ENCODE peak calls at places on chromosome 10, in five cellular contexts. T, N, G, V and E are unnamed samples.

GRCh38 chr10:63375458-63375857 is 90.3 kb downstream of the JMJD1C start:
- DNase-seq in T (no peak), N (no peak), G (no peak), V (no peak), E (no peak)

GRCh38 chr10:132599712-132600111 is 62.1 kb downstream of the INPP5A start:
- DNase-seq in T (no peak), N (no peak), G (no peak), V (no peak), E (no peak)

GRCh38 chr10:128549192-128549591 is 423.0 kb upstream of the MKI67 start:
- DNase-seq in T (no peak), N (no peak), G (no peak), V (no peak), E (no peak)

GRCh38 chr10:99520040-99520803 is 12.5 kb upstream of the NKX2-3 start:
- DNase-seq in T (no peak), N (no peak), G (no peak), V (no peak), E (no peak)

GRCh38 chr10:76393875-76394706 is 962.7 kb downstream of the LRMDA start:
- DNase-seq in T (no peak), N (peak; percentile 38), G (peak; percentile 24), V (no peak), E (no peak)

GRCh38 chr10:89278034-89278535 is 23.8 kb upstream of the IFIT2 start:
- DNase-seq in T (peak; percentile 84), N (peak; percentile 98), G (peak; percentile 88), V (no peak), E (no peak)

GRCh38 chr10:117627561-117627960 is 85.0 kb downstream of the EMX2 start:
- DNase-seq in T (no peak), N (no peak), G (no peak), V (no peak), E (no peak)

GRCh38 chr10:103241262-103242011 is 4.2 kb upstream of the RPEL1 start:
- DNase-seq in T (peak; percentile 77), N (peak; percentile 50), G (no peak), V (no peak), E (peak; percentile 89)

GRCh38 chr10:18216482-18216881 is 76.3 kb downstream of the CACNB2 start:
- DNase-seq in T (peak; percentile 26), N (peak; percentile 62), G (no peak), V (no peak), E (no peak)

GRCh38 chr10:79487296-79488194 is 24.8 kb upstream of the EIF5AL1 start:
- DNase-seq in T (peak; percentile 68), N (peak; percentile 66), G (peak; percentile 54), V (no peak), E (peak; percentile 68)

GRCh38 chr10:61973923-61974322 is 72.4 kb downstream of the ARID5B start:
- DNase-seq in T (no peak), N (no peak), G (no peak), V (no peak), E (no peak)

GRCh38 chr10:43671659-43672555 is 23.2 kb upstream of the ZNF32 start:
- DNase-seq in T (peak; percentile 82), N (peak; percentile 75), G (peak; percentile 95), V (no peak), E (peak; percentile 60)

GRCh38 chr10:20990604-20991003 is 93.5 kb upstream of the NEBL start:
- DNase-seq in T (no peak), N (no peak), G (no peak), V (no peak), E (no peak)

GRCh38 chr10:132158810-132159209 is 27.9 kb upstream of the DPYSL4 start:
- DNase-seq in T (no peak), N (no peak), G (no peak), V (no peak), E (no peak)

GRCh38 chr10:31004611-31005193 is 27.0 kb downstream of the ZNF438 start:
- DNase-seq in T (no peak), N (peak; percentile 90), G (no peak), V (no peak), E (no peak)

GRCh38 chr10:75011221-75011620 is 100.2 kb upstream of the SAMD8 start:
- DNase-seq in T (no peak), N (no peak), G (no peak), V (no peak), E (no peak)

GRCh38 chr10:11682896-11683295 is 59.3 kb upstream of the ECHDC3 start:
- DNase-seq in T (no peak), N (no peak), G (no peak), V (no peak), E (no peak)

GRCh38 chr10:6843477-6843876 is 263.4 kb upstream of the PRKCQ start:
- DNase-seq in T (peak; percentile 4), N (no peak), G (no peak), V (no peak), E (no peak)

GRCh38 chr10:107075117-107075516 is 89.4 kb downstream of the SORCS1 start:
- DNase-seq in T (no peak), N (no peak), G (no peak), V (no peak), E (no peak)

GRCh38 chr10:93859049-93859655 is 34.6 kb upstream of the SLC35G1 start:
- DNase-seq in T (no peak), N (peak; percentile 10), G (no peak), V (no peak), E (no peak)

GRCh38 chr10:10967029-10967428 is 50.6 kb upstream of the CELF2 start:
- DNase-seq in T (peak; percentile 20), N (no peak), G (no peak), V (no peak), E (peak; percentile 27)

GRCh38 chr10:97018251-97019212 is 167.2 kb downstream of the SLIT1 start:
- DNase-seq in T (no peak), N (no peak), G (no peak), V (no peak), E (no peak)

GRCh38 chr10:124000792-124001201 is 92.6 kb downstream of the CHST15 start:
- DNase-seq in T (no peak), N (no peak), G (no peak), V (no peak), E (no peak)

GRCh38 chr10:96850825-96851224 is 18.7 kb downstream of the LCOR start:
- DNase-seq in T (no peak), N (peak; percentile 98), G (no peak), V (no peak), E (no peak)

GRCh38 chr10:120715214-120715613 is 135.9 kb upstream of the WDR11 start:
- DNase-seq in T (no peak), N (no peak), G (no peak), V (no peak), E (no peak)

GRCh38 chr10:120729508-120729907 is 121.7 kb upstream of the WDR11 start:
- DNase-seq in T (no peak), N (no peak), G (no peak), V (no peak), E (no peak)

GRCh38 chr10:79055100-79055782 is 13.5 kb upstream of the ZMIZ1 start:
- DNase-seq in T (no peak), N (no peak), G (no peak), V (no peak), E (peak; percentile 22)

GRCh38 chr10:100350914-100351485 is 4.0 kb downstream of the SCD start:
- DNase-seq in T (no peak), N (no peak), G (no peak), V (no peak), E (no peak)

GRCh38 chr10:119408072-119408471 is 134.4 kb downstream of the RGS10 start:
- DNase-seq in T (no peak), N (no peak), G (no peak), V (no peak), E (no peak)

DNA sequence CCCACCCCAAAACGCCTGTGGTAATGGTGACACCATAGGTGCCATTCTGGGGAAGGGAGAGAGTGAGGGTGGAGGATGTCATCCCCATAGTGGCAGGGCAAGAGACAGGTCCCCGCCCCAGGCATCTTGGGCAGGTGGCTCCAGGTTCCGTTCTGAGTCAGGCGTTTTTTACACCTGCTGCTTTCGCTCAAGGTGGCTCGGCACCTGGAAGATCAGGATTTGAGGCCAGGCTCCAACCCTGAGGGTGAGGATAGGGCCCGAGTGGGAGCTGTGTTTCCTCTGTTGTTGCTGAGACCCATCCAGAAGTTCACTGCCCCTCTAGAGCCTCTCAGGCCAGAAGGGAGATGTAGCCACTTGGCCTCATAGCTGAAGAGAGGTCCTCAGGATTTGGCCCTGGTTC is 36.6 kb upstream of the DUSP5 start:
- DNase-seq in T (no peak), N (no peak), G (no peak), V (no peak), E (no peak)
- H3K4me1 ChIP-seq in T (peaks cover 13% of the 10 kb centered on the region), N (peaks cover 16% of the 10 kb centered on the region), G (peaks cover 43% of the 10 kb centered on the region), V (peaks cover 7% of the 10 kb centered on the region), E (peaks cover 18% of the 10 kb centered on the region)

GRCh38 chr10:23556727-23557440 is 118.0 kb downstream of the OTUD1 start:
- DNase-seq in T (no peak), N (peak; percentile 5), G (no peak), V (no peak), E (no peak)

GRCh38 chr10:23558361-23558799 is 119.5 kb downstream of the OTUD1 start:
- DNase-seq in T (peak; percentile 62), N (no peak), G (no peak), V (no peak), E (no peak)

DNA sequence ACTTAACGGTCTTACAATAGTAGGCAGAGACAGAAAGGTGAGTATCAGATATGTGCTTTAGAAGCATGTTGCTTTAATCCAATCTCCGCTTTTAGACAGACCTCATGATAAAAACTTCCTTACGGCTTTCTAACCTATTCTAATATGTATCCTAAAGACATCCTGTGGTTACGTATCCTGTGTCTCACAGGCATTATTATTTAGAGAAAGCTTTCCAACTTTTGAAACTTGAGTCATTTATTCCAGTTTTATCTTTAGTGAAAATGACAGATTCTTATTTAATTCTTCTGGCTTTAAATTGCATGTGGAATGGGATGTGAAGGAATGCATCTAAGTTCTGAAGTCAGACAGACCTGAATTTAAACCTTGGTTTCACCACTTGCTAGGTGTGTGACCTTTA is 118.9 kb downstream of the OTUD1 start:
- DNase-seq in T (no peak), N (no peak), G (no peak), V (no peak), E (no peak)
- H3K36me3 ChIP-seq in T (no peaks in the 10 kb centered on the region), N (no peaks in the 10 kb centered on the region), G (no peaks in the 10 kb centered on the region), V (no peaks in the 10 kb centered on the region), E (no peaks in the 10 kb centered on the region)

GRCh38 chr10:72331575-72332422 is 22.9 kb downstream of the DNAJB12 start:
- DNase-seq in T (peak; percentile 98), N (peak; percentile 31), G (no peak), V (peak; percentile 56), E (peak; percentile 91)
- TF ChIP-seq POLR2A in T (peak; percentile 55), N (no peak), G (peak; percentile 62), V (peak; percentile 21), E (no peak)

DNA sequence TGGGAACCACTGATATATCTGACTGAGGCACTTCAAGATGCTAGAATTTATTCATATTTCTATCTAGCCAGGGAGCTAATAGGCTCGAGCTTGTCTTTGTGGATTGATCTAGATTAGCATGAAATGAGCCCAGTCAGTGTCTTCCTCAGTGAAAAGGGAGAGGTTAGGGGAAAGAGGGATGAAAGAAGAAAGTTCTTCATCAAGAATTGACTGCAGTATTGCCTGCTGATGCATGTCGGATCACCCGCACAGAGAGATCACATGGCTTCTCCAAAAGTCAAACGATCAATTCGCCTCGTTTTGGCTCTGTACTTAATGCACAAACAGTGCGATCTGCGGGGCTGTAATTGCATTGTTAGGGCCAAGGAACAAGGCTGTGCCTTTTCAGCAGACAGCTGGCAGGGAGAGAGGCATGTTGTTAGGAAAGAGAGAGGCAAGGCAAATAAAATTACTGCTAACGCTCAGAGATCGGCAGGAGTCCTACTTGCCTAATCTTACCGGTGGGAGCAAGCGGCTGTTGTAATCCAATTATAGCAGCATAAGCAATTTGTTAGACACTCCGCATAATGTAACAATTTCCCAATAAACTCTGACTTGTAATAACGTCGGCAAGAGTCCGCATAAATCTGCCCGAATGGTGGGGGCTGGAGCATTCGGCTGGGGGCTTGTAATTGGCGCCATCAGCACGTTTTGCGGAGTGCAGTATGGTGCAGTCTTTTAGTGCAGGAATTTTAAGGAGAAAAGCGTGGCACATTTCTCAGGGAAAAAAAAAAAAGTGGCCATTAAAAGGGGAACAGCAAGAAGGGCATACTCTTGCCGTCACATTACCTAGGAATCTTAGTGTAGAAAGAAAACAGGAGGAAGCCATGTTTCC is 102.1 kb downstream of the POLL start:
- DNase-seq in T (peak; percentile 9), N (no peak), G (no peak), V (no peak), E (no peak)
- H3K4me1 ChIP-seq in T (no peaks in the 10 kb centered on the region), N (no peaks in the 10 kb centered on the region), G (no peaks in the 10 kb centered on the region), V (no peaks in the 10 kb centered on the region), E (no peaks in the 10 kb centered on the region)